ENCODE peak calls at places on chromosomes 2 and 18, in seven cellular contexts. A is endothelial cell; G is AG04449; I is CD8-positive, alpha-beta T cell; T is heart left ventricle; F is Peyer's patch; Z is tibial nerve. V is an unnamed sample.

GRCh38 chr2:69521747-69522146 is 84.5 kb upstream of the NFU1 start:
- DNase-seq in A (no peak), G (no peak), T (no peak), Z (no peak), I (no peak), F (no peak), V (no peak)

GRCh38 chr2:76044701-76045100 is 334.0 kb upstream of the GCFC2 start:
- DNase-seq in Z (no peak), T (no peak), F (no peak), A (no peak), G (no peak), I (no peak), V (no peak)

GRCh38 chr2:106030287-106031268 is 163.5 kb downstream of the UXS1 start:
- DNase-seq in Z (peak), I (no peak), T (peak), F (peak), G (peak), A (no peak), V (peak)

GRCh38 chr2:217752714-217753459 is 249.9 kb downstream of the TNS1 start:
- DNase-seq in Z (no peak), A (no peak), G (no peak), I (no peak), F (no peak), T (no peak), V (no peak)

GRCh38 chr18:59318460-59318859 is at the start of gene CPLX4:
- DNase-seq in G (no peak), A (no peak), F (no peak), Z (no peak), T (no peak), I (no peak), V (no peak)

GRCh38 chr2:177334940-177335543 is 57.5 kb upstream of the AGPS start:
- DNase-seq in Z (no peak), G (no peak), F (no peak), A (no peak), T (peak), I (no peak), V (no peak)

GRCh38 chr2:170925923-170926322 is 3.1 kb upstream of the GORASP2 start:
- DNase-seq in F (no peak), A (no peak), T (no peak), G (no peak), I (no peak), Z (no peak), V (no peak)

GRCh38 chr2:50885948-50886347 is 146.0 kb downstream of the NRXN1 start:
- DNase-seq in A (no peak), F (no peak), I (no peak), T (no peak), Z (no peak), G (no peak), V (no peak)

GRCh38 chr2:120953066-120953760 is 217.5 kb downstream of the GLI2 start:
- DNase-seq in I (no peak), A (no peak), T (no peak), Z (no peak), G (no peak), F (no peak), V (no peak)

GRCh38 chr18:68406761-68407160 is 308.1 kb downstream of the TMX3 start:
- DNase-seq in I (no peak), F (no peak), T (no peak), G (no peak), A (no peak), Z (no peak), V (no peak)

GRCh38 chr2:64865831-64866146 is 123.4 kb upstream of the SLC1A4 start:
- DNase-seq in A (no peak), I (no peak), Z (no peak), G (no peak), F (no peak), T (no peak), V (no peak)

GRCh38 chr2:64866797-64867196 is 122.4 kb upstream of the SLC1A4 start:
- DNase-seq in Z (peak), T (no peak), F (no peak), A (no peak), G (peak), I (no peak), V (peak)

GRCh38 chr2:64867253-64867996 is 121.8 kb upstream of the SLC1A4 start:
- DNase-seq in G (no peak), T (no peak), A (no peak), F (no peak), Z (no peak), I (no peak), V (no peak)

GRCh38 chr2:64863097-64863820 is 125.9 kb upstream of the SLC1A4 start:
- DNase-seq in I (no peak), F (no peak), T (no peak), Z (no peak), G (no peak), A (no peak), V (no peak)

DNA sequence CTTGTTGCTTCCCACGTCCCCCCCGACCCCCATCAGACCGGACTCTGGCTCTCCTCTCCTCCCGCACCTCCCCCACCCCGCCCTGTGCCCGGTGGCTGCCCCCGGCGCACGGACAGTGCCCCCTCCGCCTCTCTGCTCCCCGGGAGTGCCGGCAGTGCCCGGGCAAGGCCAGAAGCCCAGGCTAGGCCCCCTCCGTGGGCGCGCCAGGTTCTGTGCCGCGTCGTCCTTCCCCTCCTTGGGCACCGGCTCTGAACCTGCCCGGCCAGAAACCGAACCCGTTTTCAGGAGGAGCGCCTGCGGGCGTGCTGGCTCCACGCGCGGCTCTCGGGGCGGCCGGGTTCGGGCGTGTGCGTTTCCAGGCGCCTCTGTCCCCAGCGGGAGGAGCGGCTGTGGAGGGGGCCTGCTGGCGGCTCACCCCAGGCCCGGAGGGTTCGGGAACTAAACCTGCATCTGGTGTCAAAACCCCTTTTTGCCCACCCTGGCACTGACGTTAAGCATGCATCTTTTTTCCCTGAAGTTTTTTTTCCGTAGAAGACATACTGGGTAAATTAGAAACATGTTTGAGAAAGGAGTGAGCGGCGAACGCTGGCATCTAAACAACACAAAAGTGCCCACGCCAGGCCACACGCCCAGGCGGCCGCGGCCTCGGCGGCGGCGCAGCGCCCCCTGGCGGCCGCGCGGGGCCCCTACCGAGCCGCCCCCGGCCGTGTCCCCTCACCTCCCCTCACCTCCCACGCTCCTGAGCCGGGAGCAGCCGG is 123.9 kb upstream of the SLC1A4 start:
- DNase-seq in Z (peak), I (peak), T (peak), F (peak), G (no peak), A (peak), V (peak)
- TF ChIP-seq CTCF in Z (peak), I (peak), T (peak), F (peak), G (peak), A (peak), V (peak)

DNA sequence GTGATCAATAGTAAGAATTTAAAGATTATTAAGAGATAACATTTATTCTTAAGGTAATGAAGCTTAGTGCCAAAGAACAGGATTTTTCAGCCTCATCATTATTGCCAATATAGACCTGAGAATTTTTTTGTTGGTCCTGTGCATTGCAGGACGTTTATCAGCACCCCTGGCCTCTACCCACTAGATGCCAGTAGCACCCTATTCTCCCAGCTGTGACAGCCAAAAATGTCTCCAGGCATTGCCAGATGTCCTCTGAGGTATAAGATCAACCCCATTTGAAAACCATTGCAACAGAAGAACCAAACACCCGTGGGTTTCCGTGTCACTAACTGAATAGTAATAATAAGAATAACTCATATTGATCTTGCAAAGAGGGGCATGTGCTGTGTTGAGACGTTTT is 700.0 kb upstream of the SOX11 start:
- DNase-seq in G (no peak), I (no peak), F (no peak), Z (no peak), T (no peak), A (no peak), V (no peak)
- TF ChIP-seq CTCF in G (no peak), I (no peak), F (no peak), Z (no peak), T (peak), A (no peak), V (no peak)

GRCh38 chr18:79682896-79683625 is 3.5 kb downstream of the CTDP1 start:
- DNase-seq in T (no peak), G (no peak), I (no peak), A (no peak), F (no peak), Z (no peak), V (no peak)
- TF ChIP-seq CTCF in T (no peak), G (no peak), I (no peak), A (no peak), F (no peak), Z (no peak), V (no peak)

GRCh38 chr2:1676913-1677832 is 67.1 kb downstream of the PXDN start:
- DNase-seq in A (no peak), F (no peak), G (no peak), Z (no peak), T (no peak), I (no peak), V (no peak)

GRCh38 chr2:1676091-1676912 is 68.0 kb downstream of the PXDN start:
- DNase-seq in A (no peak), I (no peak), F (no peak), T (no peak), Z (no peak), G (no peak), V (no peak)

GRCh38 chr2:1674276-1674675 is 70.0 kb downstream of the PXDN start:
- DNase-seq in Z (no peak), I (no peak), F (no peak), T (no peak), G (no peak), A (no peak), V (no peak)

GRCh38 chr2:1674766-1675397 is 69.4 kb downstream of the PXDN start:
- DNase-seq in I (no peak), G (no peak), F (no peak), A (no peak), T (no peak), Z (no peak), V (no peak)

GRCh38 chr2:1675633-1676032 is 68.7 kb downstream of the PXDN start:
- DNase-seq in I (no peak), G (peak), F (no peak), Z (peak), A (no peak), T (no peak), V (no peak)
- TF ChIP-seq CTCF in I (no peak), G (peak), F (no peak), Z (no peak), A (no peak), T (peak), V (no peak)

GRCh38 chr18:4017479-4017878 is 437.6 kb downstream of the DLGAP1 start:
- DNase-seq in A (peak), F (no peak), T (no peak), G (no peak), Z (no peak), I (no peak), V (no peak)
- TF ChIP-seq CTCF in A (peak), F (no peak), T (no peak), G (no peak), Z (no peak), I (no peak), V (no peak)

DNA sequence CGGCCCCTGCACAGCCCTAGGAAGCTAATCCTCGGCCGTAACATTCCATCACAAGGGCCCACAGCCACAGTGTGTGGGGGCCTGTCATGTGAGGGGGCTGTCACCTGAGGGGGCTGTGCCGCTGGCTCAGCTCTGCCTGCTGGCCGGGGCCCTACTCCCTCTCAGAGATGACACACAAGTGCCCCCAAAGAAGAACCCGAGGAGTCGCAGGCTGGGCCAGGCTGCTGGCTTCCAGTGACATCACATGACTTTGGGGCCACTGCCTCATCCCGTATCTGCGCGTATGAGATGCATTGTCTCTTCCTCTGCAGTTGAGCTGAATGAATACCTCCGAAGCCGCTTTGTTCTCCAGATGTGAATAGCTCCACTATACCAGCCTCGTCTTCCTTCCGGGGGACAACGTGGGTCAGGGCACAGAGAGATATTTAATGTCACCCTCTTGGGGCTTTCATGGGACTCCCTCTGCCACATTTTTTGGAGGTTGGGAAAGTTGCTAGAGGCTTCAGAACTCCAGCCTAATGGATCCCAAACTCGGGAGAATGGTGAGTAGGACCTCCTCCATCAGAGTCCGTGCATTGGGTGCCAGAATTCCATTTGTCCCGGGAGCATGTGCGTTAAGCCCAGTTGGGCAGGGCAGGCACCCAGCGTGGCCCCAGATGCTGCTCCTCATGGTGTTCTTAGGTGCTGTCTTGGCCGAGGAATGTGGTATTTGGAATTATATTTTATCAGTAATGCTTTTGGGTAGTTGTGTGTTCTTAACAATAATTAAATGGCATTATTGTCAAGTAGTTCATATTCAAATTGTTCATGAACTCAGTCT is at the start of gene CNDP1:
- DNase-seq in T (no peak), G (no peak), A (no peak), Z (no peak), F (peak), I (no peak), V (no peak)
- TF ChIP-seq CTCF in T (no peak), G (no peak), A (no peak), Z (no peak), F (no peak), I (no peak), V (no peak)

DNA sequence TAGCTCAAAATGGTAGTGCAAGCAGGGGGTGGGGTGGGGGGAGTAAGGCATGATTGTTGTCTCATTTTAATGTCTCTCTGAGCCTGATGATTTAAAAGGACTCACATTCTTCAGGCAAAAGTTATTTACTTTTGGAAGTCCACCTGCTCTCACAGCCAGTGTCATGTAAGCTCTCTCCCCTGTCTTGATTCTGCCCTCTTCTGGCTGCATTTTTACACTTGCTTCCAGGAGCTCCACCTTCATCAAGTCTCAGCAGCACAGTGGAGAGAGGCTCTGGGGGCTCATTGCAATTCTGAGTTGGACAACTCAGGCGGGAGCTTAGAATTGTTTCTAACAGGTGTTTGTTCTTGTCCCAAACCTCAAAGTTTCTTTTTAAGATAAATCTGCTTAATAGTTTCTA is 39.2 kb downstream of the GNAL start:
- DNase-seq in Z (no peak), G (no peak), F (no peak), T (no peak), A (peak), I (no peak), V (no peak)
- TF ChIP-seq CTCF in Z (no peak), G (peak), F (no peak), T (no peak), A (no peak), I (no peak), V (no peak)

DNA sequence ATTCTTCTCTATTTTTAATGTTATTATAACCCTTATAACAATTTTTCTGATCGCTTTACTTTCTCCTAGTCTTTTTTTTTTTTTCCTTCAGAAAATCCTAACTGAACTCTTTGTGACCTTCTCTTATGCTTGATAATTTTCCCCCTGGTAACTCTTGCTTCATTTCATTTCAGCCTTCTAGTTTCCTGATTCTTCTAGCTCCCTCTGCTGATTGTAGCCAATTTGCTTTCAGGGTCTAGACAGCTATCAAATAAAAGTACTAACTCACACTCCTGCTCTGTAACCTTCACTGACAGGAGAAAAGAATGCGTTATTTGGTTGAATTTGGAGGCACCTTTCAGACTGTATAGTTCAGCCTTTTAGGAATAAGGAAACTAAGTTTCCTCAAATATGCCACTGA is 99.5 kb downstream of the RBM43 start:
- DNase-seq in T (no peak), Z (no peak), G (peak), I (no peak), F (no peak), A (no peak), V (no peak)
- TF ChIP-seq CTCF in T (peak), Z (peak), G (peak), I (no peak), F (no peak), A (no peak), V (no peak)

GRCh38 chr2:100180503-100180902 is 38.1 kb upstream of the AFF3 start:
- DNase-seq in A (no peak), I (no peak), Z (no peak), F (no peak), T (no peak), G (no peak), V (no peak)

GRCh38 chr2:100176925-100177324 is 34.5 kb upstream of the AFF3 start:
- DNase-seq in Z (no peak), I (no peak), F (no peak), T (no peak), G (no peak), A (no peak), V (no peak)

GRCh38 chr2:100178864-100179263 is 36.5 kb upstream of the AFF3 start:
- DNase-seq in A (no peak), G (no peak), I (no peak), Z (no peak), F (no peak), T (no peak), V (no peak)

GRCh38 chr2:100179806-100180205 is 37.4 kb upstream of the AFF3 start:
- DNase-seq in I (no peak), T (no peak), Z (no peak), A (no peak), G (no peak), F (no peak), V (no peak)

GRCh38 chr2:100178085-100178788 is 35.8 kb upstream of the AFF3 start:
- DNase-seq in F (no peak), I (no peak), T (no peak), A (peak), G (no peak), Z (no peak), V (no peak)
- TF ChIP-seq CTCF in F (peak), I (no peak), T (peak), A (peak), G (no peak), Z (no peak), V (no peak)

V was measured in mucosa of descending colon.